ENCODE peak calls at places on chromosomes 11 and 22, in five cellular contexts. One of them, this sample, is unnamed.
A peak's percentile ranks its signal among the peaks of the same experiment; 100 is the strongest.

GRCh38 chr11:113992459-113993105 is 17.7 kb downstream of the HTR3A start:
- DNase-seq in lower lobe of right lung: no peak
- DNase-seq in endothelial cell: no peak
- DNase-seq in T-helper 9 cell: no peak
- DNase-seq in NCI-H446: no peak
- DNase-seq in this sample: peak; percentile 32

GRCh38 chr11:118672865-118673264 is 6.6 kb downstream of the TREH start:
- DNase-seq in endothelial cell: no peak
- DNase-seq in lower lobe of right lung: no peak
- DNase-seq in T-helper 9 cell: no peak
- DNase-seq in NCI-H446: no peak
- DNase-seq in this sample: no peak

GRCh38 chr11:95544095-95544795 is 245.3 kb downstream of the FAM76B start:
- DNase-seq in endothelial cell: no peak
- DNase-seq in lower lobe of right lung: no peak
- DNase-seq in NCI-H446: no peak
- DNase-seq in T-helper 9 cell: no peak
- DNase-seq in this sample: no peak

GRCh38 chr11:77471520-77472234 is 2.2 kb downstream of the PAK1 start:
- DNase-seq in lower lobe of right lung: no peak
- DNase-seq in T-helper 9 cell: no peak
- DNase-seq in NCI-H446: peak; percentile 63
- DNase-seq in endothelial cell: peak; percentile 51
- DNase-seq in this sample: no peak

GRCh38 chr11:104881117-104881794 is 17.0 kb downstream of the CASP12 start:
- DNase-seq in endothelial cell: no peak
- DNase-seq in T-helper 9 cell: no peak
- DNase-seq in lower lobe of right lung: no peak
- DNase-seq in NCI-H446: no peak
- DNase-seq in this sample: no peak

GRCh38 chr11:102007567-102008437 is 39.4 kb upstream of the CFAP300 start:
- DNase-seq in T-helper 9 cell: no peak
- DNase-seq in endothelial cell: no peak
- DNase-seq in NCI-H446: no peak
- DNase-seq in lower lobe of right lung: no peak
- DNase-seq in this sample: peak; percentile 32

GRCh38 chr11:116540019-116540418 is 232.8 kb downstream of the BUD13 start:
- DNase-seq in T-helper 9 cell: no peak
- DNase-seq in NCI-H446: peak; percentile 44
- DNase-seq in endothelial cell: no peak
- DNase-seq in lower lobe of right lung: no peak
- DNase-seq in this sample: no peak

GRCh38 chr11:131770801-131771200 is 400.4 kb downstream of the NTM start:
- DNase-seq in lower lobe of right lung: no peak
- DNase-seq in NCI-H446: no peak
- DNase-seq in endothelial cell: no peak
- DNase-seq in T-helper 9 cell: no peak
- DNase-seq in this sample: no peak

GRCh38 chr11:74466916-74467885 is at the start of gene KCNE3:
- DNase-seq in lower lobe of right lung: peak; percentile 77
- DNase-seq in T-helper 9 cell: no peak
- DNase-seq in endothelial cell: peak; percentile 50
- DNase-seq in NCI-H446: no peak
- DNase-seq in this sample: peak; percentile 82

GRCh38 chr11:30360741-30361140 is 37.8 kb downstream of the ARL14EP start:
- DNase-seq in T-helper 9 cell: no peak
- DNase-seq in lower lobe of right lung: no peak
- DNase-seq in NCI-H446: no peak
- DNase-seq in endothelial cell: no peak
- DNase-seq in this sample: no peak

GRCh38 chr11:14902650-14903350 is 10.8 kb upstream of the CYP2R1 start:
- DNase-seq in NCI-H446: no peak
- DNase-seq in endothelial cell: no peak
- DNase-seq in T-helper 9 cell: no peak
- DNase-seq in lower lobe of right lung: no peak
- DNase-seq in this sample: no peak

GRCh38 chr11:89491141-89491690 is at the start of gene NOX4:
- DNase-seq in endothelial cell: peak; percentile 77
- DNase-seq in NCI-H446: no peak
- DNase-seq in T-helper 9 cell: no peak
- DNase-seq in lower lobe of right lung: peak; percentile 50
- DNase-seq in this sample: peak; percentile 68

GRCh38 chr22:30205281-30206115 is 41.1 kb downstream of the LIF start:
- DNase-seq in lower lobe of right lung: no peak
- DNase-seq in NCI-H446: peak; percentile 33
- DNase-seq in endothelial cell: no peak
- DNase-seq in T-helper 9 cell: no peak
- DNase-seq in this sample: no peak

GRCh38 chr11:16607675-16608644 is 130.5 kb upstream of the C11orf58 start:
- DNase-seq in NCI-H446: peak; percentile 59
- DNase-seq in lower lobe of right lung: peak; percentile 51
- DNase-seq in endothelial cell: peak; percentile 58
- DNase-seq in T-helper 9 cell: no peak
- DNase-seq in this sample: peak; percentile 70

GRCh38 chr11:95922099-95922498 is 1.8 kb downstream of the MTMR2 start:
- DNase-seq in endothelial cell: no peak
- DNase-seq in T-helper 9 cell: no peak
- DNase-seq in lower lobe of right lung: no peak
- DNase-seq in NCI-H446: no peak
- DNase-seq in this sample: no peak

GRCh38 chr11:26823963-26824362 is 102.1 kb upstream of the SLC5A12 start:
- DNase-seq in lower lobe of right lung: no peak
- DNase-seq in endothelial cell: no peak
- DNase-seq in T-helper 9 cell: no peak
- DNase-seq in NCI-H446: no peak
- DNase-seq in this sample: no peak

GRCh38 chr11:67492801-67493547 is 10.1 kb downstream of the AIP start:
- DNase-seq in T-helper 9 cell: no peak
- DNase-seq in endothelial cell: no peak
- DNase-seq in NCI-H446: no peak
- DNase-seq in lower lobe of right lung: no peak
- DNase-seq in this sample: peak; percentile 83

GRCh38 chr22:43901976-43902643 is 10.3 kb upstream of the PNPLA5 start:
- DNase-seq in NCI-H446: no peak
- DNase-seq in lower lobe of right lung: no peak
- DNase-seq in T-helper 9 cell: no peak
- DNase-seq in endothelial cell: no peak
- DNase-seq in this sample: no peak

GRCh38 chr11:12598330-12599256 is 75.6 kb upstream of the TEAD1 start:
- DNase-seq in lower lobe of right lung: no peak
- DNase-seq in T-helper 9 cell: no peak
- DNase-seq in endothelial cell: no peak
- DNase-seq in NCI-H446: peak; percentile 28
- DNase-seq in this sample: no peak

GRCh38 chr11:10374386-10374785 is 69.5 kb downstream of the ADM start:
- DNase-seq in NCI-H446: no peak
- DNase-seq in endothelial cell: no peak
- DNase-seq in lower lobe of right lung: no peak
- DNase-seq in T-helper 9 cell: no peak
- DNase-seq in this sample: no peak

GRCh38 chr22:37897805-37898204 is 8.3 kb upstream of the MICALL1 start:
- DNase-seq in NCI-H446: no peak
- DNase-seq in endothelial cell: no peak
- DNase-seq in lower lobe of right lung: no peak
- DNase-seq in T-helper 9 cell: no peak
- DNase-seq in this sample: no peak

GRCh38 chr11:109037856-109038780 is 373.2 kb downstream of the DDX10 start:
- DNase-seq in endothelial cell: no peak
- DNase-seq in T-helper 9 cell: no peak
- DNase-seq in NCI-H446: peak; percentile 17
- DNase-seq in lower lobe of right lung: no peak
- DNase-seq in this sample: no peak

GRCh38 chr11:129298990-129299389 is 76.7 kb upstream of the BARX2 start:
- DNase-seq in endothelial cell: no peak
- DNase-seq in lower lobe of right lung: no peak
- DNase-seq in T-helper 9 cell: no peak
- DNase-seq in NCI-H446: no peak
- DNase-seq in this sample: no peak

GRCh38 chr11:119357069-119357468 is 10.6 kb upstream of the MFRP start:
- DNase-seq in T-helper 9 cell: no peak
- DNase-seq in lower lobe of right lung: no peak
- DNase-seq in NCI-H446: no peak
- DNase-seq in endothelial cell: no peak
- DNase-seq in this sample: no peak

GRCh38 chr11:134584706-134585445 is 172.8 kb upstream of the B3GAT1 start:
- DNase-seq in endothelial cell: no peak
- DNase-seq in T-helper 9 cell: no peak
- DNase-seq in NCI-H446: no peak
- DNase-seq in lower lobe of right lung: no peak
- DNase-seq in this sample: no peak

GRCh38 chr11:60159284-60159683 is 23.6 kb downstream of the MS4A6A start:
- DNase-seq in endothelial cell: no peak
- DNase-seq in T-helper 9 cell: no peak
- DNase-seq in lower lobe of right lung: no peak
- DNase-seq in NCI-H446: no peak
- DNase-seq in this sample: no peak

GRCh38 chr11:63635762-63636465 is 21.7 kb upstream of the PLAAT3 start:
- DNase-seq in lower lobe of right lung: no peak
- DNase-seq in T-helper 9 cell: peak; percentile 59
- DNase-seq in endothelial cell: peak; percentile 71
- DNase-seq in NCI-H446: peak; percentile 31
- DNase-seq in this sample: peak; percentile 78

This sample was measured in iPS-NIHi11.